ENCODE peak calls at places on chromosomes 13 and 19, in four cellular contexts. H is AG10803, L is fibroblast of the aortic adventitia, A is GM10248. O is an unnamed sample.

GRCh38 chr19:15265849-15266248 is 33.6 kb upstream of the EPHX3 start:
- DNase-seq in H (peak), A (no peak), L (peak), O (no peak)

GRCh38 chr19:55640043-55640576 is 692 bp upstream of the ZNF580 start:
- DNase-seq in A (peak), H (peak), L (peak), O (peak)

GRCh38 chr13:106132216-106132615 is 403.2 kb downstream of the EFNB2 start:
- DNase-seq in L (no peak), H (no peak), A (no peak), O (no peak)

GRCh38 chr13:65149687-65150086 is 2080.4 kb downstream of the PCDH9 start:
- DNase-seq in L (no peak), A (no peak), H (no peak), O (no peak)

GRCh38 chr19:39031368-39032163 is 783 bp downstream of the FBXO27 start:
- DNase-seq in A (peak), L (peak), H (peak), O (peak)

GRCh38 chr13:106263801-106264200 is 271.7 kb downstream of the EFNB2 start:
- DNase-seq in H (peak), L (peak), A (no peak), O (no peak)

GRCh38 chr19:56905616-56906015 is 65.1 kb upstream of the PEG3 start:
- DNase-seq in L (no peak), H (no peak), A (no peak), O (no peak)

GRCh38 chr19:49997709-49998108 is 27.5 kb downstream of the VRK3 start:
- DNase-seq in A (peak), L (peak), H (peak), O (no peak)

GRCh38 chr13:75825599-75825998 is 189.5 kb downstream of the LMO7 start:
- DNase-seq in L (no peak), H (no peak), A (no peak), O (no peak)

GRCh38 chr19:30103981-30104380 is 161.9 kb downstream of the URI1 start:
- DNase-seq in L (no peak), H (no peak), A (no peak), O (no peak)

GRCh38 chr13:106276876-106277275 is 258.6 kb downstream of the EFNB2 start:
- DNase-seq in A (no peak), L (no peak), H (no peak), O (no peak)

GRCh38 chr19:16627194-16627927 is 643 bp downstream of the MED26 start:
- DNase-seq in L (no peak), A (no peak), H (peak), O (peak)

GRCh38 chr13:83824561-83824960 is 57.7 kb downstream of the SLITRK1 start:
- DNase-seq in H (no peak), A (no peak), L (no peak), O (no peak)

GRCh38 chr13:44218501-44219240 is 155.0 kb upstream of the SERP2 start:
- DNase-seq in H (no peak), A (no peak), L (peak), O (no peak)

GRCh38 chr13:107907065-107907464 is 308.3 kb downstream of the LIG4 start:
- DNase-seq in H (no peak), A (no peak), L (no peak), O (no peak)

GRCh38 chr13:36910545-36910944 is 9.5 kb downstream of the SMAD9 start:
- DNase-seq in A (no peak), L (no peak), H (no peak), O (no peak)

GRCh38 chr13:36913463-36913862 is 6.6 kb downstream of the SMAD9 start:
- DNase-seq in L (no peak), H (no peak), A (no peak), O (no peak)

GRCh38 chr13:36912983-36913382 is 7.1 kb downstream of the SMAD9 start:
- DNase-seq in L (no peak), H (no peak), A (no peak), O (no peak)

GRCh38 chr13:36914648-36915047 is 5.4 kb downstream of the SMAD9 start:
- DNase-seq in H (no peak), A (no peak), L (no peak), O (no peak)

GRCh38 chr13:36912369-36912768 is 7.7 kb downstream of the SMAD9 start:
- DNase-seq in H (no peak), A (no peak), L (no peak), O (no peak)
- TF ChIP-seq CTCF in H (no peak), A (no peak), L (no peak), O (no peak)

GRCh38 chr13:40082644-40083043 is 427.2 kb downstream of the COG6 start:
- DNase-seq in H (no peak), A (no peak), L (peak), O (no peak)
- TF ChIP-seq CTCF in H (no peak), A (no peak), L (peak), O (no peak)

GRCh38 chr19:3879656-3880055 is 829 bp upstream of the ATCAY start:
- DNase-seq in L (no peak), H (no peak), A (no peak), O (no peak)
- TF ChIP-seq CTCF in L (no peak), H (no peak), A (no peak), O (no peak)

DNA sequence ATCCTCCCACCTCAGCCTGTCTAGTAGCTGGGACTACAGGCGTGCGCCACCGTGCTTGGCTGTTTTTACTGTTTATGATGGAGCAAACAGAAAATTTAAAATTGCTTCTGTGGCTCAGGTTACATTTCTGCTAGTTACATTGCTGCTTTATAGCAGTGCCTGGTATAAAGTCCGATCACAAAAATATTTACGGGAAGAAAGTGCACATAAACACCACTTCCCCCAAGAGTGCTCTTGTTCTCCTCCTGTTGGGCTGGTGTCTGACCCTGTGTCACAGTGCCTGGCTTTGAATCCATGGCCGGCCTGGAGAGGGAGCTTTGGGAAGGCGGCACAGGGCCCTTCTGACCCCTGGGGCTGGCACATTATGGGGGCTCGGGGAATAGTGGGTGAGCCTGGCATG is 11.9 kb downstream of the PRKACA start:
- DNase-seq in L (no peak), A (no peak), H (no peak), O (no peak)
- TF ChIP-seq CTCF in L (no peak), A (no peak), H (no peak), O (no peak)

GRCh38 chr19:3969435-3970312 is 1.2 kb downstream of the DAPK3 start:
- DNase-seq in L (peak), A (no peak), H (peak), O (no peak)
- TF ChIP-seq CTCF in L (peak), A (no peak), H (peak), O (no peak)

DNA sequence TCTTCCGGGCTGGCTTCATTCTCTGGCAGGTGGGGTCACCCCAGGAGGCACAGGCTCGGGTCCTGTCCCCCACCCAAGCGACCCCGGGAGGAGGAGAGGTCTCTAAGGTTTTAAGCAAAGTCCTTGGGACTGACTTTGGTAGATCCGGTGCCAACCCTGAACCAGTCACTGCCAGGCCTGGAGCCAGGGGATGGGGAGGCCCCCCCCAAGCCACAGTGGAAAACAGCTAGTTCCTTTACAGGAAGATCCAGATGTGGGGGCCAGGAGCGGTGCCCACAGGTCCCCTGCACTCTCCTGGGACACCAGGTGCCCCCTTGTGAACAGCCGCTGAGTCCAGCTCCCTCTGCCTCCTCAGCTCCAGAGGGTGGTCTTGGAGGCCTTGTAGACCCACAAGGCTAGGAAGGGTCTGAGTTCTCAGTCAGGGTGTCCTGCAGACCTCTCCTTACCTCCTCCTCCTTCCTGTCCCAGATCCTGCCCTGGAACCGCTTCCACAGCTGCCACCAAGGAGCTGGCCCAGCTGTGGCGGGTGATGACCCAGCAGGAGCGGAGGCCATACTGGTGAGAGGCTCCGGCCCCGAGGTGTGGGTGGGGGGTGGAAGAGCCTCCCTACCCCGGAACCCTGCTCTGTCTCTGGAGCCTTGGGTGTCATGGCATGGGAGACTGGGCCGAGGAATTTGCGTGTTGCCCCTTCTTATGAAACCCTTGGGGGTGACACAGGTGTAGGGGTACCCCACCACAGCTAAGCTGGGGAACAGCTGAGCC is 6.0 kb downstream of the SIX5 start:
- DNase-seq in H (no peak), A (no peak), L (no peak), O (no peak)
- TF ChIP-seq CTCF in H (no peak), A (no peak), L (no peak), O (no peak)

GRCh38 chr13:103067751-103068563 is 1.7 kb upstream of the SLC10A2 start:
- DNase-seq in H (no peak), L (no peak), A (peak), O (no peak)
- TF ChIP-seq CTCF in H (no peak), L (no peak), A (no peak), O (no peak)

DNA sequence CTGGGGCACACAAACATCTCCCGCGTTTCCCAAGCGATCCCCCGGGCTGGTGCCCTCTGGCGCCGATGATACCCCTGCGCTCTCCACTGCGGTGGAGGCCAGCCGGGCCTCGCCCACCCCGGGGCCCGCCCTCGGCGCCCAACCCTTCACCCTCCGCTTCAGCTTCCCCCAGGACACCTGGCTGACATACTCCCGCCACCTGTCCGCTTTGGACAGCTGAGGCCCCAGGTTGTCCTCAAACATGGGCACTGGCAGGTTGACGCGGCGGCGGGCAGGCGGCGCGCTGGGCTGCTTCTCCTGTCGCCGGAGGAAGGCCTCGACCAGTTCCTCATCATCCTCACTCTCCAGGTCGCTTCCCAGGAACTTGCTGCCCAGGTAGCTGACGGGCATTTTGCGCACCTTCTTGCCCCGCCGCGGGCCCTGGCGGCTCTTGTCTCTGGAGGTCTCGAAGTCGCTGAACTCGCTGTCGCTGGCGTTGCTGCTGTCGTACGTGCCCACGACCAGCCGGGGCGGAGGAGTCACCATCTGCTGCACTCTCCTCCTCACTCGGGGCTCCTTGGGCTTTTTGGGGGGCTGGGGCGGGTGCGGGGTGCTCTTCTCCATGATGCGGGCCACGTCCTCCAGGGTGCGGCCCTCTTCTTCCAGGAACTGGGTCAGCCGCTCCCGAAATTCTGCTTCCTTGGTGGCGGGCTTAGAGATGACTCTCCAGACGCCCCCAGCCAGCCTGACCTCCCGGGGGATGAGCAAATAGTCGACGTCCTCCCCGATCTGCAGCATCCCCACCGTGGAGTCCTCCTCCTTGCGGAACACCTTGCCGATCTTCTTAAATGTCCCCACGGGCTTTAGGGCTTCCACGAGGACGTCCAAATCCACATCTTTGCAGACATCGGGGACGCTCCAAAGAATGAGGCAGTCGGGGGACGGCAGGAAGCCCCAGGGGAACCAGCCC is 1.1 kb downstream of the CCDC8 start:
- DNase-seq in A (no peak), L (no peak), H (no peak), O (no peak)
- TF ChIP-seq CTCF in A (no peak), L (no peak), H (peak), O (no peak)

DNA sequence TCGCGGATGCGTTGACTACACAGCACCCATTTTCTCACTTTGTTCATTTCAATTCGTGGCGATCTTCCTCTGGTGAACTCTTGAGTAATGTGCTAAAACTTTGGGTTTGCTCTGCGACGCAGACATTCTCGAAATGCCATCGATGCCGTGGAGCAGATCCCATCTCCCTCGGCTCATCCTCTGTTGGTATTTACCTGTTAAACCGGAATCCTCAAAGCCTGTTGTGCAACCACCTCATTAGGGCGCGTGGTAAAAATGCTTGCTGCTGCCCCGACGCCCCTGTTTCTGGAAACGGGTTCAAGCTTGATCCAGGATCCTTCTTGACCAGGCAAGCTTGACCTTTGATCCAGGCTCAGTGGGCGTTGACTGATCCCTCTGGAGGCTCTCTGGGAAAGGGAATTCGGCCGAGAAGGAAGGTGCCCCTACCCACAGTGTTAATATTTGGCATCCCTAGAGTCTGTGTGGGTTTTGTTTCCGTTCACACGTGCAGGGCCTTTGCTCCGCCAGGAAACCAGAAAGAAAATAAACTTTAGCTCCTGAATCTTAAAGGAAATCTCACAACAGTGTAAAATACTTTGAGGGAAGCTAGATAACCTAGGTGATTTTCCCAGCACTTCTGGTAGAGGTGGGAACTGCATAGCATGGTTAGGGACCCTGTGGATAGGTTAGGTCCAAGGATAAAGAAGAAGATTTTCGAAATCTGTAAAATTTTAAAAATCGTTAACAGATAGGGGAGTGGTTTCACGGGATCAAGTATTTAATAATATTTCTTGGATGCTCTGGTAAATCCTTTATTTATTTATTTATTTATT is 1.0 kb downstream of the LSM14A start:
- DNase-seq in A (no peak), H (peak), L (peak), O (peak)
- TF ChIP-seq CTCF in A (no peak), H (peak), L (peak), O (no peak)

GRCh38 chr19:11197291-11198174 is at the start of gene KANK2:
- DNase-seq in A (peak), H (peak), L (peak), O (peak)
- TF ChIP-seq CTCF in A (peak), H (no peak), L (no peak), O (no peak)

O was measured in activated B cell treated with CpG ODN at 0.5 μM for 24 hours.